ENCODE peak calls at places on chromosomes 5 and 9, in four cellular contexts. L is HEK293T, U is WTC11, Y is HepG2. N is an unnamed sample.

GRCh38 chr9:85041737-85042136 is 372.2 kb downstream of the NTRK2 start:
- DNase-seq in L (no peak), U (no peak), Y (no peak), N (no peak)

GRCh38 chr5:87762631-87763030 is 349.9 kb upstream of the CCNH start:
- DNase-seq in L (no peak), U (no peak), Y (no peak), N (no peak)

GRCh38 chr9:14165376-14166035 is 148.4 kb downstream of the NFIB start:
- DNase-seq in L (no peak), U (no peak), Y (peak), N (no peak)

GRCh38 chr5:14109041-14109747 is 33.9 kb upstream of the TRIO start:
- DNase-seq in L (no peak), U (no peak), Y (no peak), N (no peak)

GRCh38 chr5:172115541-172115982 is 72.5 kb downstream of the STK10 start:
- DNase-seq in L (no peak), U (no peak), Y (no peak), N (no peak)

GRCh38 chr9:109107402-109108240 is 12.1 kb downstream of the TMEM245 start:
- DNase-seq in L (no peak), U (no peak), Y (peak), N (peak)

GRCh38 chr9:110126986-110127864 is 80.7 kb downstream of the C9orf152 start:
- DNase-seq in L (no peak), U (peak), Y (peak), N (no peak)

GRCh38 chr5:117880932-117881331 is 1107.4 kb downstream of the DTWD2 start:
- DNase-seq in L (no peak), U (no peak), Y (no peak), N (no peak)

GRCh38 chr9:138045541-138046490 is 168.2 kb downstream of the CACNA1B start:
- DNase-seq in L (no peak), U (no peak), Y (no peak), N (no peak)

GRCh38 chr9:138101444-138102234 is 224.1 kb downstream of the CACNA1B start:
- DNase-seq in L (no peak), U (peak), Y (no peak), N (no peak)

GRCh38 chr9:30075451-30076199 is 2308.8 kb upstream of the ACO1 start:
- DNase-seq in L (no peak), U (no peak), Y (peak), N (no peak)

GRCh38 chr5:7395432-7396168 is at the start of gene ADCY2:
- DNase-seq in L (no peak), U (peak), Y (no peak), N (no peak)

GRCh38 chr5:84573017-84573712 is 188.5 kb upstream of the EDIL3 start:
- DNase-seq in L (no peak), U (no peak), Y (no peak), N (no peak)

GRCh38 chr9:27548055-27548741 is 18.6 kb upstream of the MOB3B start:
- DNase-seq in L (peak), U (no peak), Y (no peak), N (no peak)

GRCh38 chr5:120740989-120741388 is 276.9 kb downstream of the PRR16 start:
- DNase-seq in L (no peak), U (no peak), Y (no peak), N (no peak)

GRCh38 chr5:147509041-147509709 is 693 bp downstream of the DPYSL3 start:
- DNase-seq in L (no peak), U (peak), Y (no peak), N (no peak)

GRCh38 chr5:9544056-9544455 is 1.8 kb downstream of the SEMA5A start:
- DNase-seq in L (no peak), U (no peak), Y (no peak), N (no peak)

GRCh38 chr5:99398946-99399345 is 470.1 kb upstream of the CHD1 start:
- DNase-seq in L (no peak), U (no peak), Y (no peak), N (no peak)

GRCh38 chr5:159581502-159582249 is 251.4 kb upstream of the IL12B start:
- DNase-seq in L (no peak), U (no peak), Y (no peak), N (no peak)

GRCh38 chr9:131174681-131175239 is 49.4 kb downstream of the NUP214 start:
- DNase-seq in L (no peak), U (no peak), Y (no peak), N (no peak)

GRCh38 chr9:122767821-122768220 is 20.9 kb upstream of the OR5C1 start:
- DNase-seq in L (no peak), U (no peak), Y (no peak), N (no peak)

GRCh38 chr5:40499514-40500273 is 180.0 kb upstream of the PTGER4 start:
- DNase-seq in L (no peak), U (no peak), Y (no peak), N (no peak)

GRCh38 chr5:129003232-129003631 is 37.9 kb downstream of the SLC27A6 start:
- DNase-seq in L (no peak), U (no peak), Y (no peak), N (no peak)

GRCh38 chr5:76192837-76193236 is 109.7 kb downstream of the SV2C start:
- DNase-seq in L (no peak), U (no peak), Y (no peak), N (no peak)

GRCh38 chr9:137423810-137424291 is 658 bp downstream of the NOXA1 start:
- DNase-seq in L (no peak), U (peak), Y (no peak), N (peak)

GRCh38 chr5:72842816-72843215 is 26.4 kb downstream of the TNPO1 start:
- DNase-seq in L (no peak), U (no peak), Y (no peak), N (peak)

GRCh38 chr5:155127552-155127951 is 114.0 kb downstream of the KIF4B start:
- DNase-seq in L (no peak), U (no peak), Y (no peak), N (no peak)

GRCh38 chr9:124256517-124257069 is 1.2 kb upstream of the NEK6 start:
- DNase-seq in L (no peak), U (no peak), Y (peak), N (no peak)
- TF ChIP-seq ELF4 in L (no peak), U (no peak), Y (no peak), N (no peak)

GRCh38 chr9:81829201-81829882 is 98.9 kb upstream of the SPATA31D4 start:
- DNase-seq in L (no peak), U (peak), Y (no peak), N (no peak)

GRCh38 chr9:81833563-81834345 is 94.5 kb upstream of the SPATA31D4 start:
- DNase-seq in L (no peak), U (no peak), Y (peak), N (no peak)

GRCh38 chr9:81827616-81828296 is 100.5 kb upstream of the SPATA31D4 start:
- DNase-seq in L (no peak), U (no peak), Y (no peak), N (no peak)

GRCh38 chr9:81832571-81833285 is 95.5 kb upstream of the SPATA31D4 start:
- DNase-seq in L (no peak), U (no peak), Y (no peak), N (no peak)
- TF ChIP-seq ELF4 in L (no peak), U (no peak), Y (no peak), N (no peak)

GRCh38 chr9:92607088-92607487 is 62.8 kb downstream of the IPPK start:
- DNase-seq in L (no peak), U (no peak), Y (no peak), N (no peak)
- TF ChIP-seq ELF4 in L (no peak), U (no peak), Y (no peak), N (no peak)

GRCh38 chr5:167721926-167722440 is 569.5 kb upstream of the WWC1 start:
- DNase-seq in L (no peak), U (no peak), Y (no peak), N (no peak)

GRCh38 chr5:167716376-167716775 is 575.1 kb upstream of the WWC1 start:
- DNase-seq in L (no peak), U (no peak), Y (no peak), N (no peak)

GRCh38 chr5:167720676-167721260 is 570.7 kb upstream of the WWC1 start:
- DNase-seq in L (no peak), U (no peak), Y (no peak), N (no peak)

GRCh38 chr5:167723254-167723871 is 568.1 kb upstream of the WWC1 start:
- DNase-seq in L (peak), U (peak), Y (peak), N (peak)

GRCh38 chr5:167720201-167720600 is 571.2 kb upstream of the WWC1 start:
- DNase-seq in L (no peak), U (no peak), Y (no peak), N (no peak)
- TF ChIP-seq ELF4 in L (no peak), U (no peak), Y (no peak), N (no peak)

GRCh38 chr5:59348189-59348588 is 545.3 kb downstream of the PDE4D start:
- DNase-seq in L (no peak), U (no peak), Y (peak), N (no peak)
- TF ChIP-seq ELF4 in L (no peak), U (no peak), Y (no peak), N (no peak)